ENCODE peak calls at places on chromosome 5, in five cellular contexts. P, M, H, K and I are unnamed samples. For H3K27me3 and H3K36me3, the result is how much of the 10 kb centered on the place peaks cover.

GRCh38 chr5:181245427-181246275 is 1.9 kb upstream of the RACK1 start:
- DNase-seq in P (no peak), M (no peak), H (no peak), K (no peak), I (peak)

GRCh38 chr5:126508251-126508961 is 85.2 kb downstream of the GRAMD2B start:
- DNase-seq in P (no peak), M (no peak), H (no peak), K (no peak), I (no peak)

GRCh38 chr5:4098226-4098625 is 502.6 kb downstream of the IRX1 start:
- DNase-seq in P (no peak), M (no peak), H (no peak), K (no peak), I (no peak)

GRCh38 chr5:113084402-113085083 is 107.9 kb downstream of the DCP2 start:
- DNase-seq in P (no peak), M (no peak), H (peak), K (no peak), I (no peak)

GRCh38 chr5:103446813-103447212 is 115.8 kb downstream of the NUDT12 start:
- DNase-seq in P (no peak), M (no peak), H (no peak), K (no peak), I (no peak)

GRCh38 chr5:94463739-94464138 is 154.7 kb downstream of the KIAA0825 start:
- DNase-seq in P (no peak), M (peak), H (no peak), K (no peak), I (no peak)

GRCh38 chr5:139445325-139446170 is 6.2 kb upstream of the DNAJC18 start:
- DNase-seq in P (no peak), M (peak), H (no peak), K (no peak), I (no peak)

GRCh38 chr5:146440870-146441495 is 6.2 kb upstream of the TCERG1 start:
- DNase-seq in P (no peak), M (no peak), H (no peak), K (no peak), I (no peak)

GRCh38 chr5:176359658-176360057 is 1.9 kb downstream of the KIAA1191 start:
- DNase-seq in P (no peak), M (peak), H (no peak), K (no peak), I (no peak)

GRCh38 chr5:18281947-18282557 is 647.8 kb downstream of the TAF11L14 start:
- DNase-seq in P (peak), M (peak), H (no peak), K (no peak), I (peak)

GRCh38 chr5:38307845-38308244 is 49.5 kb downstream of the EGFLAM start:
- DNase-seq in P (no peak), M (no peak), H (no peak), K (no peak), I (no peak)

GRCh38 chr5:121870489-121870888 is 18.8 kb downstream of the FTMT start:
- DNase-seq in P (peak), M (peak), H (no peak), K (no peak), I (no peak)

GRCh38 chr5:107783551-107783950 is 112.8 kb upstream of the EFNA5 start:
- DNase-seq in P (no peak), M (peak), H (no peak), K (no peak), I (no peak)

GRCh38 chr5:67808340-67808739 is 407.2 kb upstream of the PIK3R1 start:
- DNase-seq in P (no peak), M (no peak), H (no peak), K (no peak), I (no peak)

GRCh38 chr5:170273968-170274710 is 23.4 kb downstream of the LCP2 start:
- DNase-seq in P (peak), M (no peak), H (no peak), K (peak), I (peak)

GRCh38 chr5:126947146-126948010 is 83.0 kb downstream of the MARCHF3 start:
- DNase-seq in P (no peak), M (no peak), H (no peak), K (no peak), I (no peak)

GRCh38 chr5:172403191-172403794 is 51.0 kb downstream of the SH3PXD2B start:
- DNase-seq in P (peak), M (peak), H (peak), K (peak), I (peak)

GRCh38 chr5:14715481-14715880 is 51.0 kb downstream of the OTULIN start:
- DNase-seq in P (no peak), M (no peak), H (no peak), K (no peak), I (no peak)

GRCh38 chr5:58123501-58123900 is 336.4 kb downstream of the PLK2 start:
- DNase-seq in P (no peak), M (no peak), H (no peak), K (no peak), I (no peak)

GRCh38 chr5:141330299-141331080 is at the start of gene PCDHGA1:
- DNase-seq in P (peak), M (peak), H (no peak), K (no peak), I (no peak)

GRCh38 chr5:150134198-150134588 is 21.5 kb downstream of the PDGFRB start:
- DNase-seq in P (no peak), M (no peak), H (no peak), K (no peak), I (no peak)

GRCh38 chr5:21680196-21680595 is 1172.9 kb downstream of the CDH12 start:
- DNase-seq in P (no peak), M (peak), H (no peak), K (no peak), I (no peak)

GRCh38 chr5:147369742-147370374 is 135.0 kb downstream of the STK32A start:
- DNase-seq in P (peak), M (peak), H (no peak), K (no peak), I (no peak)

GRCh38 chr5:109164001-109164400 is 245.8 kb downstream of the PJA2 start:
- DNase-seq in P (no peak), M (no peak), H (no peak), K (no peak), I (no peak)

GRCh38 chr5:14872070-14872989 is 752 bp upstream of the ANKH start:
- DNase-seq in P (peak), M (peak), H (peak), K (peak), I (peak)

GRCh38 chr5:85375525-85375924 is 990.8 kb upstream of the EDIL3 start:
- DNase-seq in P (no peak), M (no peak), H (no peak), K (no peak), I (no peak)

GRCh38 chr5:32791536-32792240 is 80.6 kb downstream of the NPR3 start:
- DNase-seq in P (no peak), M (peak), H (no peak), K (no peak), I (no peak)

GRCh38 chr5:32785639-32786216 is 74.6 kb downstream of the NPR3 start:
- DNase-seq in P (no peak), M (peak), H (no peak), K (no peak), I (no peak)

GRCh38 chr5:32794086-32794485 is 83.0 kb downstream of the NPR3 start:
- DNase-seq in P (peak), M (peak), H (no peak), K (no peak), I (peak)

GRCh38 chr5:32790411-32790951 is 79.4 kb downstream of the NPR3 start:
- DNase-seq in P (no peak), M (peak), H (no peak), K (no peak), I (no peak)
- H3K27me3 ChIP-seq in P (under half), M (under half), H (under half), K (under half), I (under half)

DNA sequence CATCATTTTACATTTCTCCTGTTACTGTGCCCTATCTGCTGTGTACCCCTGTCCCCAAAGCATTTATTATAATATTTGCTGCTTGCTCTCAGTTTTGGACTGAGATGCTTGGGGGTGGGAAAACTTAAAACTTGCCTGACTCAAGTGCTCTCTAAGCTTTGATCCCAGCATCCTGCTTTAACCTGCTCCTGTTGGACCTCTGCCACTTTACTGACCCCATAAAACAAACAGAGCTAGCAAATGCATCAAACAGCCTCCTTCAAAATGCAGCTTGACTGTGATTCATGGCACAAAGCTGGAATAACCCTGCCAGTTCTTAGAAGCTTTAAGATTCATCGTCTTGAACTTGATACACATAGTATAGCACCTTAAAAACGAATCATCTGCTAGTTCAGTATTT is 212.5 kb downstream of the DEPDC1B start:
- DNase-seq in P (no peak), M (no peak), H (no peak), K (no peak), I (no peak)
- H3K4me3 ChIP-seq in P (no peak), M (no peak), H (no peak), K (peak), I (no peak)

GRCh38 chr5:72123764-72124163 is 16.5 kb downstream of the MAP1B start:
- DNase-seq in P (no peak), M (no peak), H (no peak), K (no peak), I (no peak)
- H3K36me3 ChIP-seq in P (under half), M (under half), H (half or more), K (under half), I (under half)

GRCh38 chr5:135236951-135237791 is 161.9 kb downstream of the MACROH2A1 start:
- DNase-seq in P (no peak), M (peak), H (no peak), K (peak), I (no peak)
- H3K27me3 ChIP-seq in P (under half), M (under half), H (under half), K (under half), I (under half)

GRCh38 chr5:157050050-157050449 is 8.9 kb downstream of the HAVCR1 start:
- DNase-seq in P (no peak), M (no peak), H (no peak), K (no peak), I (no peak)
- H3K4me3 ChIP-seq in P (no peak), M (no peak), H (no peak), K (no peak), I (no peak)

GRCh38 chr5:56700711-56701110 is 114.6 kb upstream of the MAP3K1 start:
- DNase-seq in P (no peak), M (no peak), H (no peak), K (no peak), I (no peak)
- H3K36me3 ChIP-seq in P (under half), M (under half), H (under half), K (under half), I (under half)

GRCh38 chr5:151230048-151230680 is 6.3 kb upstream of the CCDC69 start:
- DNase-seq in P (no peak), M (no peak), H (no peak), K (no peak), I (no peak)

GRCh38 chr5:151234476-151235238 is 10.8 kb upstream of the CCDC69 start:
- DNase-seq in P (no peak), M (peak), H (peak), K (peak), I (no peak)

GRCh38 chr5:151228986-151229385 is 5.1 kb upstream of the CCDC69 start:
- DNase-seq in P (no peak), M (no peak), H (no peak), K (no peak), I (no peak)

GRCh38 chr5:151233576-151234202 is 9.8 kb upstream of the CCDC69 start:
- DNase-seq in P (no peak), M (no peak), H (no peak), K (no peak), I (no peak)

DNA sequence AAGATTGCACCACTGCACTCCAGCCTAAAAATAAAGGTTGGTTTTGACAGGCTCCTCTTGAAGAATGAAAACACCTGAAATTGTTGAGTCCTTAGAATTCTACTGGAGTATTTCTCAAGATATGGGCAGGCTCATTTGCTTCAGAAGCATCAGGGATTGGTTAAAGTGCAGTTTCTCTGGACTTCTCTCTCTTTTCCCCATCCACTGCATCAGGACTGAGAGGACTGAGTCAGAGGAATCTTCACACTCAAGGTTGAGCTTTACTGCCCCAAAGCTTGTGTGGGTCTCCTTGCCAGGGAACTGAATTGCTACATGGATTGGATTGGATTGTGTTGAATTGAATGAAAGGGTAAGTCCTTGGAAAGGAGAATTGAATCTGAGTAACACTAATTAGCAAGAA is 7.5 kb upstream of the CCDC69 start:
- DNase-seq in P (no peak), M (no peak), H (no peak), K (no peak), I (no peak)
- H3K27me3 ChIP-seq in P (under half), M (under half), H (under half), K (under half), I (under half)

DNA sequence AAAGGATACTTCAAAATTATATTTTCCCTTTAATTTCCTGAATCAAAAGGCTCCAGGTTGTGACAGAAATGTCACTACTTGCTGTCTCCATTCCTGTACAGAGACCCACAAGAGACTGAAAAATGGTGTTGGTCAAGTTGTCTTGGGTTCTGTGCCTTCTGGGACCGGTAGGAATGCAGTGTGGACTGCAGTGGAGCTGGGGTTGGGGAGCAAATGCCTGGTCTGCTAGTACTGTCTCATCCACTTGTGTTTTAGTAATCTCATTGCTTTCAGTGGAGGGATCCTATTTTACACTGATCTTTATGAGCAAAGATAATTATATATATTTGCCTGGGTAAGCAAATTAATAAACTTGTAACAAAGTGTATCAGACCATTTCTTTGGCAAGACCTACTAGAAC is 24.2 kb upstream of the CATSPER3 start:
- DNase-seq in P (no peak), M (no peak), H (no peak), K (no peak), I (no peak)
- H3K4me3 ChIP-seq in P (no peak), M (no peak), H (no peak), K (no peak), I (no peak)

DNA sequence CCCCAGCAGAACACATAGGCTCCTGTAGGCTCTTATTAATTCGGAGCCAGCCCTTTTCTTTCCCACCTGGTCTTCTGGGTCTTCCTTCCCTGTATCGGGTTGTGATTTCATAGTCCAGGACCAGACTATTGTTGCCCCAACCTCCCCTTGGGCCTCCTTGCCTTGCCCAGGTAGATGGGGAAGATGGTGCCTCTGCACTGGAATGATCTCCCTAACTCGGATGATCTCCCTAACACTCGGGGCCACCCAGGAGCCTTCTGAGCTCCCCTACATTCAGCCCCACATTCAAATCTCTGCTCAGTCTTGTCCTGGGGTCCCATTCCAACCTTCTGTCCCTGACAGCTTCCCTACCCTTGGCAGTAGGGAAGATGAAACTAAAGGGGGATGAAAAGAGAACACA is 2.7 kb upstream of the IRF1 start:
- DNase-seq in P (no peak), M (no peak), H (no peak), K (peak), I (peak)
- H3K36me3 ChIP-seq in P (under half), M (under half), H (under half), K (under half), I (under half)

GRCh38 chr5:2184024-2184362 is 301.3 kb upstream of the IRX4 start:
- DNase-seq in P (no peak), M (no peak), H (no peak), K (no peak), I (no peak)
- H3K27me3 ChIP-seq in P (under half), M (under half), H (under half), K (under half), I (under half)